ENCODE peak calls at places on chromosomes 4 and X, in ten cellular contexts. D is NCI-H1092; T is T-cell; Z is PC-3; A is foreskin fibroblast; B is activated CD4-positive, alpha-beta T cell treated with anti-CD3 and anti-CD28 coated beads, Interleukin-2, amount 10 ng/mL, durations not matched to agents 7 days and 5 days; X is cardiac muscle cell; K is mesothelial cell of epicardium; V is iPS-NIHi11; O is T-helper 17 cell. M is an unnamed sample.

GRCh38 chr4:8044699-8045098 is 105.0 kb upstream of the AFAP1 start:
- DNase-seq in D (peak; percentile 93), T (no peak), Z (no peak), A (no peak), B (no peak), X (no peak), K (no peak), V (no peak), O (no peak), M (no peak)

GRCh38 chr4:110636677-110637407 is 14.0 kb upstream of the PITX2 start:
- DNase-seq in D (no peak), T (no peak), Z (no peak), A (peak; percentile 81), B (no peak), X (peak; percentile 55), K (peak; percentile 67), V (peak; percentile 21), O (no peak), M (no peak)

GRCh38 chrX:42524374-42524773 is 253.6 kb downstream of the PPP1R2C start:
- DNase-seq in D (no peak), T (no peak), Z (no peak), A (peak; percentile 69), B (no peak), X (no peak), K (no peak), V (no peak), O (no peak), M (no peak)

GRCh38 chr4:145694929-145695328 is 15.0 kb downstream of the C4orf51 start:
- DNase-seq in D (no peak), T (no peak), Z (peak; percentile 40), A (no peak), B (no peak), X (no peak), K (no peak), V (no peak), O (no peak), M (no peak)

GRCh38 chr4:158949094-158949493 is 153.8 kb upstream of the RAPGEF2 start:
- DNase-seq in D (no peak), T (no peak), Z (peak; percentile 35), A (peak; percentile 68), B (no peak), X (no peak), K (no peak), V (no peak), O (no peak), M (peak; percentile 24)

GRCh38 chr4:162499478-162499877 is 335.7 kb upstream of the FSTL5 start:
- DNase-seq in D (no peak), T (no peak), Z (peak; percentile 30), A (no peak), B (no peak), X (no peak), K (no peak), V (peak; percentile 32), O (no peak), M (no peak)

GRCh38 chr4:180665481-180665880 is 1577.7 kb upstream of the TENM3 start:
- DNase-seq in D (no peak), T (no peak), Z (no peak), A (no peak), B (no peak), X (no peak), K (no peak), V (no peak), O (no peak), M (no peak)

GRCh38 chr4:41822326-41822725 is 73.8 kb upstream of the PHOX2B start:
- DNase-seq in D (no peak), T (no peak), Z (no peak), A (no peak), B (no peak), X (no peak), K (no peak), V (no peak), O (no peak), M (no peak)

GRCh38 chr4:25859429-25860148 is 3.2 kb downstream of the SEL1L3 start:
- DNase-seq in D (no peak), T (peak; percentile 33), Z (no peak), A (no peak), B (peak; percentile 62), X (no peak), K (no peak), V (no peak), O (no peak), M (no peak)

GRCh38 chr4:10716163-10716562 is 31.6 kb upstream of the CLNK start:
- DNase-seq in D (no peak), T (no peak), Z (no peak), A (peak; percentile 12), B (no peak), X (no peak), K (no peak), V (no peak), O (no peak), M (no peak)

GRCh38 chr4:139736257-139736626 is 70.6 kb downstream of the MGST2 start:
- DNase-seq in D (no peak), T (no peak), Z (no peak), A (peak; percentile 6), B (no peak), X (no peak), K (no peak), V (no peak), O (no peak), M (no peak)

GRCh38 chr4:18042754-18043153 is 21.2 kb upstream of the LCORL start:
- DNase-seq in D (no peak), T (no peak), Z (peak; percentile 25), A (no peak), B (no peak), X (no peak), K (no peak), V (no peak), O (no peak), M (no peak)

GRCh38 chr4:68369474-68369805 is 19.6 kb upstream of the YTHDC1 start:
- DNase-seq in D (no peak), T (no peak), Z (peak; percentile 96), A (no peak), B (no peak), X (no peak), K (no peak), V (no peak), O (no peak), M (no peak)

GRCh38 chrX:47697171-47697570 is 38.2 kb upstream of the UXT start:
- DNase-seq in D (no peak), T (no peak), Z (peak; percentile 42), A (peak; percentile 9), B (no peak), X (no peak), K (no peak), V (no peak), O (no peak), M (no peak)

GRCh38 chrX:35461164-35461563 is 337.0 kb upstream of the MAGEB16 start:
- DNase-seq in D (no peak), T (no peak), Z (no peak), A (no peak), B (no peak), X (no peak), K (no peak), V (no peak), O (no peak), M (no peak)

GRCh38 chrX:81120936-81121351 is 80.8 kb downstream of the HMGN5 start:
- DNase-seq in D (no peak), T (no peak), Z (peak; percentile 62), A (peak; percentile 73), B (peak; percentile 46), X (peak; percentile 66), K (no peak), V (peak; percentile 33), O (peak; percentile 4), M (peak; percentile 8)

GRCh38 chr4:53852343-53852742 is 212.1 kb downstream of the CHIC2 start:
- DNase-seq in D (no peak), T (no peak), Z (no peak), A (peak; percentile 61), B (no peak), X (no peak), K (no peak), V (no peak), O (no peak), M (no peak)

GRCh38 chr4:51851090-51851936 is 8.4 kb downstream of the DCUN1D4 start:
- DNase-seq in D (no peak), T (no peak), Z (no peak), A (no peak), B (no peak), X (no peak), K (no peak), V (no peak), O (no peak), M (no peak)

GRCh38 chr4:20474119-20474518 is 222.4 kb downstream of the SLIT2 start:
- DNase-seq in D (no peak), T (no peak), Z (peak; percentile 31), A (peak; percentile 53), B (no peak), X (peak; percentile 62), K (no peak), V (no peak), O (no peak), M (no peak)

GRCh38 chr4:7999695-8000094 is 60.0 kb upstream of the AFAP1 start:
- DNase-seq in D (no peak), T (no peak), Z (no peak), A (no peak), B (no peak), X (no peak), K (no peak), V (no peak), O (no peak), M (no peak)

GRCh38 chr4:144450526-144450925 is 195.4 kb upstream of the HHIP start:
- DNase-seq in D (no peak), T (no peak), Z (no peak), A (no peak), B (no peak), X (no peak), K (no peak), V (no peak), O (no peak), M (no peak)

GRCh38 chr4:101831816-101832215 is 41.3 kb downstream of the BANK1 start:
- DNase-seq in D (no peak), T (no peak), Z (no peak), A (no peak), B (no peak), X (no peak), K (no peak), V (no peak), O (no peak), M (no peak)

GRCh38 chrX:72554448-72555140 is 18.0 kb downstream of the HDAC8 start:
- DNase-seq in D (no peak), T (no peak), Z (peak; percentile 37), A (no peak), B (no peak), X (peak; percentile 27), K (no peak), V (peak; percentile 20), O (no peak), M (no peak)

GRCh38 chr4:2487632-2488031 is 18.7 kb downstream of the RNF4 start:
- DNase-seq in D (no peak), T (no peak), Z (no peak), A (no peak), B (no peak), X (no peak), K (no peak), V (no peak), O (no peak), M (no peak)

GRCh38 chr4:165294907-165295306 is 32.6 kb upstream of the MSMO1 start:
- DNase-seq in D (no peak), T (peak; percentile 31), Z (no peak), A (no peak), B (peak; percentile 43), X (no peak), K (no peak), V (peak; percentile 26), O (no peak), M (no peak)

GRCh38 chr4:24551492-24552330 is 32.6 kb downstream of the DHX15 start:
- DNase-seq in D (no peak), T (no peak), Z (no peak), A (peak; percentile 41), B (no peak), X (no peak), K (no peak), V (no peak), O (no peak), M (no peak)

GRCh38 chrX:41001327-41001726 is 83.9 kb upstream of the USP9X start:
- DNase-seq in D (no peak), T (no peak), Z (no peak), A (no peak), B (no peak), X (peak; percentile 17), K (no peak), V (no peak), O (no peak), M (no peak)

GRCh38 chr4:10077101-10077491 is 39.5 kb downstream of the WDR1 start:
- DNase-seq in D (no peak), T (no peak), Z (no peak), A (no peak), B (no peak), X (no peak), K (no peak), V (no peak), O (no peak), M (no peak)